ENCODE peak calls at places on chromosomes 7 and 10, in six cellular contexts. X is Peyer's patch, A is H1, J is nephron progenitor cell, N is sigmoid colon, V is Calu3. U is an unnamed sample.

GRCh38 chr7:77823787-77824186 is 25.2 kb downstream of the PHTF2 start:
- DNase-seq in X (no peak), A (no peak), J (no peak), N (no peak), V (no peak), U (no peak)

GRCh38 chr10:79948976-79949722 is at the start of gene SFTPD:
- DNase-seq in X (no peak), A (no peak), J (no peak), N (no peak), V (peak; percentile 49), U (no peak)

GRCh38 chr10:52212802-52213510 is 101.1 kb upstream of the DKK1 start:
- DNase-seq in X (no peak), A (no peak), J (no peak), N (no peak), V (no peak), U (no peak)

GRCh38 chr7:149248777-149249176 is 9.3 kb downstream of the ZNF212 start:
- DNase-seq in X (no peak), A (no peak), J (no peak), N (no peak), V (no peak), U (no peak)

GRCh38 chr10:125162181-125162906 is 2.0 kb upstream of the CTBP2 start:
- DNase-seq in X (peak; percentile 53), A (no peak), J (peak; percentile 62), N (peak; percentile 65), V (no peak), U (no peak)

GRCh38 chr10:86905429-86905828 is 52.0 kb downstream of the MMRN2 start:
- DNase-seq in X (no peak), A (no peak), J (no peak), N (no peak), V (no peak), U (no peak)

GRCh38 chr10:72375585-72375984 is 20.9 kb upstream of the DNAJB12 start:
- DNase-seq in X (no peak), A (no peak), J (no peak), N (no peak), V (peak; percentile 40), U (no peak)

GRCh38 chr7:55288070-55288824 is 76.9 kb upstream of the LANCL2 start:
- DNase-seq in X (no peak), A (no peak), J (no peak), N (no peak), V (no peak), U (no peak)

GRCh38 chr7:107506683-107507339 is 37.0 kb downstream of the GPR22 start:
- DNase-seq in X (peak; percentile 76), A (no peak), J (no peak), N (no peak), V (peak; percentile 85), U (no peak)

GRCh38 chr7:156503195-156503594 is 137.4 kb upstream of the RNF32 start:
- DNase-seq in X (no peak), A (no peak), J (no peak), N (no peak), V (no peak), U (no peak)
- TF ChIP-seq CTCF in X (no peak), A (peak; percentile 24), J (no peak), N (no peak), V (no peak), U (no peak)

DNA sequence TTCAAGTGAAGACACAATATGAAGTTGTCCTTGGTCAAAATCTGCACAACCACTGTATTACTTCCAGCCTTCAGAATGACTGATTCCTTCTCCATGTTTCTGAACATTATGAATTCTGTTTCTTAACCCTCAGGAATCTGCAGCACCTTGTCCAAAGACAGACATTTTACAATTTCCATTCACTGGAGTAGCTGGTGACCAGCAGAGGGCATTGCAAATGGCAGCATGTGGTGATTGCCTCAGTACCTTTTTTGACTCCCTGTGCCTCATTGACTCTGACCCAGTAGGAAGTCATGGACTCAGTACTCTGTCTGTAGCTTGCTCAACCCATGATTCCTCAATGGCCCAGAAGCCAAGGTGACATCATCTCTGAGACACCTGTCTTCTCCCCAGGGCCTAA is 879 bp upstream of the VPS41 start:
- DNase-seq in X (no peak), A (no peak), J (no peak), N (no peak), V (no peak), U (no peak)
- TF ChIP-seq CTCF in X (no peak), A (peak; percentile 20), J (no peak), N (no peak), V (peak; percentile 21), U (no peak)

GRCh38 chr7:76512941-76513816 is 2.8 kb downstream of the UPK3B start:
- DNase-seq in X (no peak), A (no peak), J (peak; percentile 48), N (peak; percentile 62), V (peak; percentile 28), U (no peak)
- TF ChIP-seq CTCF in X (no peak), A (peak; percentile 70), J (peak; percentile 43), N (peak; percentile 10), V (peak; percentile 31), U (no peak)

DNA sequence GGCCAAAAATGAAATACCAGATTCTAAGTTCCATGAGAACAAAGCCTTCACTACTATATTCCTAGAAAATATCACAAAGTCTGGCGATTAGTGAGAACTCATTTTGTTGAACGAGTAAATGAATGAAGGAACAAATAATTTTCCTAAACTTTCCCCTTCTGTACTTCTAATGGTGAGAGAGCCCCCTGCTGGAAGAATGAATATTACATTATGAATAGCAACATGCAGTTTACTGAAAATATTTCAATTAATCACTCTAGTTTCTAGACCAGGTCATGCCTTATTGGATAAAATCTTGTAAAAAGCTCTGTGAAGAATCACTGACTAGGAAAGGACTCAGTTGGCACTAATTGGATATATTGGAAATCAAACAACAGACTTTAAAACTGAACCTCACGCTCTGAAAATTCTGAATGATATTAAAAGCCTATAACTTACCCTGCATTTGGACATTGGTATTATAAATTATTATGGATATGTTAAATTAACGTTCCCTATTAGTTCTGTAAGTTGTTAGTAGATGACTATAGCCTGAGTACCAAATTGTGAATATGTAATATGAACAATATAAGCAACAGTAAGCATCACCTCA is 32.4 kb upstream of the MTPN start:
- DNase-seq in X (no peak), A (no peak), J (peak; percentile 22), N (no peak), V (peak; percentile 17), U (no peak)
- TF ChIP-seq CTCF in X (peak; percentile 49), A (peak; percentile 27), J (peak; percentile 79), N (peak; percentile 73), V (peak; percentile 58), U (peak; percentile 86)

GRCh38 chr10:3668276-3668960 is 116.6 kb downstream of the KLF6 start:
- DNase-seq in X (no peak), A (peak; percentile 47), J (peak; percentile 16), N (no peak), V (peak; percentile 73), U (no peak)
- TF ChIP-seq CTCF in X (no peak), A (no peak), J (no peak), N (no peak), V (no peak), U (no peak)

DNA sequence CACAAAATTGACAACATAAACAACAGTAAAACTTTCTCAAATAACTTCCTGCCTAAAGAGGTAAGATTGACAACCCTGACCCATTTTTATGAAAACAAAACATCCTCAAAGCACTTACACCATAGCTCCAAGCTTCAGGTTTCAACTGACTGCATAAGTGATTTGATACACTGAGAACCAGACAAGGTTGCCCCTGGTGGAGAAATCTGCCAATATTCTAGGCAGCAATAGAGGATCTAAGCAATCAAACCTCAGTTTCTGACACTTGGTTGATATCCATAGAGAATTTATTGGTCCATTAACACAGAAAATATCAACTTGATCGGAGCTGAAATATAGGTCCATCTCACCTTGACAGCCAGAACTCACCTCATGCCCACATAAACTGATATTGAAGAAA is 147.8 kb downstream of the ELAPOR2 start:
- DNase-seq in X (no peak), A (no peak), J (no peak), N (no peak), V (no peak), U (no peak)
- TF ChIP-seq CTCF in X (no peak), A (peak; percentile 20), J (peak; percentile 28), N (no peak), V (peak; percentile 21), U (no peak)

GRCh38 chr7:155371884-155372781 is 74.5 kb downstream of the INSIG1 start:
- DNase-seq in X (no peak), A (no peak), J (no peak), N (no peak), V (no peak), U (peak; percentile 43)
- TF ChIP-seq CTCF in X (no peak), A (no peak), J (peak; percentile 28), N (no peak), V (no peak), U (no peak)

DNA sequence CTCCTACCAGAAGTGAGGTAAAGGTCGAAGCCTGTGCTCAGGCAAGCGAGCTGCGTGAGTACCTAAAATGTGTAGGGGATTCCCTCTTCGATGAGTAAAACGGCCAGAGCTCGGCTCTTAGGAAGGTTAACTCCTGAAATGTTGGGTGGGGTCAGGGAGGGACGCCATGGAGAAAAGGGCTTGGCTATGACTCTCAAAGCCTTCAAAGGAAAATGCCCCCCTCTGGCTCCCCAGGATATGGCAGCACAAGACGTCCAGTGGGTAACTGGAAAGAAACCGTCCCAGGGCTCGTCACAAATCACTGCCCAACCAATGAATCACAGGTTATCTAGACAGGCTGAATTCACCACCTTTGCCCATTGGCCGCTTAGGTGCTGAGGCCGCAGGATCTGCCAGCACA is 58.0 kb downstream of the CALML3 start:
- DNase-seq in X (no peak), A (no peak), J (no peak), N (no peak), V (no peak), U (peak; percentile 37)
- TF ChIP-seq CTCF in X (no peak), A (peak; percentile 21), J (no peak), N (no peak), V (no peak), U (no peak)

GRCh38 chr10:116461680-116462079 is 34.0 kb downstream of the PNLIPRP3 start:
- DNase-seq in X (no peak), A (no peak), J (no peak), N (no peak), V (no peak), U (no peak)
- TF ChIP-seq CTCF in X (no peak), A (no peak), J (no peak), N (no peak), V (no peak), U (no peak)

DNA sequence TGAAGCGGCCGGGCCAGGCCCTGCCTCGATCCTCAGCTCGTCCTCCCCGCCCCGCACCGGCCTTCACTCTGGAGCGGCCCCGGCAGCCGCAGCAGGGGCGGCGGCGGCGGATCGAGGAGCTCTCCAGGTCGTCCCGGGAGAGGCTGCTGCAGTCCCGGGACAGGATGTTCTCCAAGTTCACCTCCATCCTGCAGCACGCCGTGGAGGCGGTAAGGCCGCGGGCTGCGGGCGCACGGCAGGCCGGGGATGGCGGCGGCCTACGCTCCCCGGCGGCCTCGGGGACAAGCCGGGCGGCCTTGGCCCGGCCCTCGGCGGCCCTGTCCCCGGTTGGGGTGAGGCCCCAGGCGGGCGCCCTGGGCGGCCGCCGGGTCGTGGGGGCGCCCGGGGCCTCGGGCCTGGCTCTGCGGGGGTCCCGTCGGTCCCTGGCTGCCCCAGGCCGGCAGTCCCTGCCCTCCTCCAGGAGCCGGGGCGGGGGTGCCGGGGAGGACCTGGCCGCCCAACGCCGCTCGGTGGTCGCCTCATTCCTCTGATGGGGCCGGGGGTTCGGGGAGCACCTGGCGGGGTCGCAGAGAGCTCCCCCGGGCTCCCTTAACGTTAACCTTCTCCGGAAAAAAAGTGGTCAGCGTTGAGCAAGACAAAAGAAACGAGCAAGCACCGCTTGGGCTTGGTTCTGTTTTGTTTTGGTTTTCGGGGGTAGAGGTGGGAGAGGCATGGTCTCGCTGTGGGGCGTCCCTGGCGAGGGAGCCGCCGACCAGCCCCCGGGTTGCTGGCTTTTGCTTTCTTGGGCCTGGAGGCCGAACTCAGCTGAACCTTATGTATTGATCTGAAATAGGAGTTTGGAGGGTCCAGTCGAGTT is 563 bp downstream of the FHIP2A start:
- DNase-seq in X (peak; percentile 66), A (no peak), J (peak; percentile 49), N (peak; percentile 72), V (peak; percentile 2), U (no peak)
- TF ChIP-seq CTCF in X (no peak), A (no peak), J (no peak), N (peak; percentile 20), V (no peak), U (no peak)

U was measured in activated B cell treated with CpG ODN at 0.5 μM for 24 hours.